ENCODE peak calls at places on chromosomes 2 and 18, in six cellular contexts. One of them, this sample, is unnamed.

GRCh38 chr18:41391616-41392610 is 563.1 kb upstream of the PIK3C3 start:
- DNase-seq in GM13976: peak
- DNase-seq in GM12865: peak
- DNase-seq in cardiac fibroblast: peak
- DNase-seq in foreskin fibroblast: peak
- DNase-seq in AG09319: no peak
- DNase-seq in this sample: no peak

GRCh38 chr2:185404578-185404977 is 334.0 kb upstream of the FSIP2 start:
- DNase-seq in cardiac fibroblast: no peak
- DNase-seq in AG09319: no peak
- DNase-seq in foreskin fibroblast: no peak
- DNase-seq in GM12865: no peak
- DNase-seq in GM13976: no peak
- DNase-seq in this sample: no peak

GRCh38 chr2:185510060-185510459 is 228.5 kb upstream of the FSIP2 start:
- DNase-seq in cardiac fibroblast: no peak
- DNase-seq in GM12865: no peak
- DNase-seq in AG09319: no peak
- DNase-seq in GM13976: no peak
- DNase-seq in foreskin fibroblast: no peak
- DNase-seq in this sample: no peak

GRCh38 chr2:14492920-14493503 is 139.5 kb upstream of the LRATD1 start:
- DNase-seq in foreskin fibroblast: peak
- DNase-seq in GM13976: no peak
- DNase-seq in cardiac fibroblast: no peak
- DNase-seq in GM12865: no peak
- DNase-seq in AG09319: peak
- DNase-seq in this sample: no peak

GRCh38 chr18:7272268-7273049 is 41.6 kb downstream of the LRRC30 start:
- DNase-seq in GM13976: no peak
- DNase-seq in foreskin fibroblast: peak
- DNase-seq in GM12865: no peak
- DNase-seq in AG09319: peak
- DNase-seq in cardiac fibroblast: peak
- DNase-seq in this sample: no peak

GRCh38 chr2:8382485-8382884 is 299.4 kb upstream of the ID2 start:
- DNase-seq in GM12865: no peak
- DNase-seq in cardiac fibroblast: no peak
- DNase-seq in GM13976: no peak
- DNase-seq in AG09319: no peak
- DNase-seq in foreskin fibroblast: no peak
- DNase-seq in this sample: no peak

GRCh38 chr2:181784556-181784955 is 104.2 kb upstream of the NEUROD1 start:
- DNase-seq in foreskin fibroblast: no peak
- DNase-seq in GM13976: no peak
- DNase-seq in AG09319: no peak
- DNase-seq in cardiac fibroblast: no peak
- DNase-seq in GM12865: no peak
- DNase-seq in this sample: no peak

GRCh38 chr2:189570565-189570964 is 10.0 kb downstream of the SLC40A1 start:
- DNase-seq in foreskin fibroblast: no peak
- DNase-seq in cardiac fibroblast: no peak
- DNase-seq in GM12865: no peak
- DNase-seq in AG09319: no peak
- DNase-seq in GM13976: no peak
- DNase-seq in this sample: no peak

GRCh38 chr18:6044773-6045172 is 149.5 kb upstream of the TMEM200C start:
- DNase-seq in AG09319: no peak
- DNase-seq in cardiac fibroblast: peak
- DNase-seq in foreskin fibroblast: no peak
- DNase-seq in GM12865: peak
- DNase-seq in GM13976: no peak
- DNase-seq in this sample: no peak

GRCh38 chr2:219398721-219399333 is 11.1 kb upstream of the DNPEP start:
- DNase-seq in GM12865: no peak
- DNase-seq in AG09319: no peak
- DNase-seq in cardiac fibroblast: no peak
- DNase-seq in foreskin fibroblast: no peak
- DNase-seq in GM13976: no peak
- DNase-seq in this sample: no peak

GRCh38 chr2:218395456-218395825 is 4.2 kb upstream of the CTDSP1 start:
- DNase-seq in GM12865: no peak
- DNase-seq in foreskin fibroblast: no peak
- DNase-seq in GM13976: no peak
- DNase-seq in cardiac fibroblast: no peak
- DNase-seq in AG09319: no peak
- DNase-seq in this sample: no peak

GRCh38 chr2:211822686-211823335 is 715.8 kb downstream of the ERBB4 start:
- DNase-seq in cardiac fibroblast: no peak
- DNase-seq in GM12865: no peak
- DNase-seq in AG09319: no peak
- DNase-seq in foreskin fibroblast: no peak
- DNase-seq in GM13976: no peak
- DNase-seq in this sample: no peak

GRCh38 chr2:33670392-33670937 is 71.4 kb upstream of the FAM98A start:
- DNase-seq in AG09319: no peak
- DNase-seq in GM12865: peak
- DNase-seq in foreskin fibroblast: no peak
- DNase-seq in GM13976: no peak
- DNase-seq in cardiac fibroblast: no peak
- DNase-seq in this sample: no peak
- TF ChIP-seq CTCF in AG09319: no peak
- TF ChIP-seq CTCF in GM12865: peak
- TF ChIP-seq CTCF in foreskin fibroblast: no peak
- TF ChIP-seq CTCF in GM13976: no peak
- TF ChIP-seq CTCF in cardiac fibroblast: peak
- TF ChIP-seq CTCF in this sample: peak

GRCh38 chr2:237067985-237068576 is 17.6 kb upstream of the COPS8 start:
- DNase-seq in GM12865: no peak
- DNase-seq in cardiac fibroblast: peak
- DNase-seq in foreskin fibroblast: no peak
- DNase-seq in AG09319: no peak
- DNase-seq in GM13976: no peak
- DNase-seq in this sample: no peak
- TF ChIP-seq CTCF in GM12865: no peak
- TF ChIP-seq CTCF in cardiac fibroblast: no peak
- TF ChIP-seq CTCF in foreskin fibroblast: peak
- TF ChIP-seq CTCF in AG09319: peak
- TF ChIP-seq CTCF in GM13976: no peak
- TF ChIP-seq CTCF in this sample: no peak

GRCh38 chr2:103959174-103960125 is 894.5 kb upstream of the POU3F3 start:
- DNase-seq in AG09319: no peak
- DNase-seq in GM13976: peak
- DNase-seq in GM12865: peak
- DNase-seq in cardiac fibroblast: peak
- DNase-seq in foreskin fibroblast: no peak
- DNase-seq in this sample: no peak
- TF ChIP-seq CTCF in AG09319: peak
- TF ChIP-seq CTCF in GM13976: peak
- TF ChIP-seq CTCF in GM12865: peak
- TF ChIP-seq CTCF in cardiac fibroblast: peak
- TF ChIP-seq CTCF in foreskin fibroblast: no peak
- TF ChIP-seq CTCF in this sample: peak

GRCh38 chr2:240068193-240068592 is 14.9 kb upstream of the OR6B3 start:
- DNase-seq in GM13976: no peak
- DNase-seq in cardiac fibroblast: no peak
- DNase-seq in foreskin fibroblast: no peak
- DNase-seq in AG09319: no peak
- DNase-seq in GM12865: no peak
- DNase-seq in this sample: no peak

GRCh38 chr2:240069846-240070245 is 16.5 kb upstream of the OR6B3 start:
- DNase-seq in GM13976: no peak
- DNase-seq in cardiac fibroblast: no peak
- DNase-seq in AG09319: no peak
- DNase-seq in foreskin fibroblast: no peak
- DNase-seq in GM12865: no peak
- DNase-seq in this sample: no peak

GRCh38 chr2:240066489-240066888 is 13.2 kb upstream of the OR6B3 start:
- DNase-seq in GM13976: no peak
- DNase-seq in GM12865: no peak
- DNase-seq in cardiac fibroblast: no peak
- DNase-seq in AG09319: no peak
- DNase-seq in foreskin fibroblast: no peak
- DNase-seq in this sample: no peak

GRCh38 chr2:240060977-240061591 is 7.8 kb upstream of the OR6B3 start:
- DNase-seq in foreskin fibroblast: peak
- DNase-seq in cardiac fibroblast: peak
- DNase-seq in AG09319: peak
- DNase-seq in GM12865: peak
- DNase-seq in GM13976: peak
- DNase-seq in this sample: peak

DNA sequence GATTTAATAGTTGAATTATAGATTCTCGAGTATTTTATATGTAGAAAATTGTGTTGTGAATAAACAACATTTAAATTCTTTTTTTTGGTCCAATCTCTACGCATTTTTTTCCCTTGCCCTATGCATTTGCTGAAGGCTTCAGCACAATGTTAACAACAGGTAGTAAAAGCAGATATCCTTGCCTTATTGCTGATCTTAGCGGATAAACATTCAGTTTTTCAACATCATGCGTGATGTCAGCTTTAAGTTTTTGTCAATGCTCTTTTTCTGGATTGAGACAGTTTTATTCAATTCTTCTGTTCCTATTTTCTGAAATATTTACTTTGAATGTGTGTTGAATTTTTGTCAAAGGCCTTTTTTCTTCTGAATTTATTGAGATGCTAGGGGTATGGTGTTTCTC is 11.6 kb upstream of the OR6B3 start:
- DNase-seq in foreskin fibroblast: no peak
- DNase-seq in GM12865: no peak
- DNase-seq in cardiac fibroblast: no peak
- DNase-seq in GM13976: no peak
- DNase-seq in AG09319: no peak
- DNase-seq in this sample: no peak
- TF ChIP-seq CTCF in foreskin fibroblast: no peak
- TF ChIP-seq CTCF in GM12865: no peak
- TF ChIP-seq CTCF in cardiac fibroblast: no peak
- TF ChIP-seq CTCF in GM13976: no peak
- TF ChIP-seq CTCF in AG09319: no peak
- TF ChIP-seq CTCF in this sample: no peak

GRCh38 chr18:79951545-79952456 is at the start of gene SLC66A2:
- DNase-seq in AG09319: peak
- DNase-seq in foreskin fibroblast: peak
- DNase-seq in GM13976: peak
- DNase-seq in GM12865: peak
- DNase-seq in cardiac fibroblast: peak
- DNase-seq in this sample: no peak
- TF ChIP-seq CTCF in AG09319: no peak
- TF ChIP-seq CTCF in foreskin fibroblast: no peak
- TF ChIP-seq CTCF in GM13976: no peak
- TF ChIP-seq CTCF in GM12865: no peak
- TF ChIP-seq CTCF in cardiac fibroblast: no peak
- TF ChIP-seq CTCF in this sample: peak

GRCh38 chr2:216130346-216130951 is 21.3 kb downstream of the XRCC5 start:
- DNase-seq in GM12865: no peak
- DNase-seq in AG09319: no peak
- DNase-seq in cardiac fibroblast: peak
- DNase-seq in GM13976: no peak
- DNase-seq in foreskin fibroblast: no peak
- DNase-seq in this sample: no peak
- TF ChIP-seq CTCF in GM12865: no peak
- TF ChIP-seq CTCF in AG09319: peak
- TF ChIP-seq CTCF in cardiac fibroblast: no peak
- TF ChIP-seq CTCF in GM13976: no peak
- TF ChIP-seq CTCF in foreskin fibroblast: no peak
- TF ChIP-seq CTCF in this sample: no peak

GRCh38 chr2:108360776-108361468 is 16.8 kb upstream of the SULT1C4 start:
- DNase-seq in GM13976: no peak
- DNase-seq in GM12865: no peak
- DNase-seq in foreskin fibroblast: no peak
- DNase-seq in AG09319: no peak
- DNase-seq in cardiac fibroblast: no peak
- DNase-seq in this sample: no peak
- TF ChIP-seq CTCF in GM13976: no peak
- TF ChIP-seq CTCF in GM12865: no peak
- TF ChIP-seq CTCF in foreskin fibroblast: no peak
- TF ChIP-seq CTCF in AG09319: no peak
- TF ChIP-seq CTCF in cardiac fibroblast: no peak
- TF ChIP-seq CTCF in this sample: no peak

DNA sequence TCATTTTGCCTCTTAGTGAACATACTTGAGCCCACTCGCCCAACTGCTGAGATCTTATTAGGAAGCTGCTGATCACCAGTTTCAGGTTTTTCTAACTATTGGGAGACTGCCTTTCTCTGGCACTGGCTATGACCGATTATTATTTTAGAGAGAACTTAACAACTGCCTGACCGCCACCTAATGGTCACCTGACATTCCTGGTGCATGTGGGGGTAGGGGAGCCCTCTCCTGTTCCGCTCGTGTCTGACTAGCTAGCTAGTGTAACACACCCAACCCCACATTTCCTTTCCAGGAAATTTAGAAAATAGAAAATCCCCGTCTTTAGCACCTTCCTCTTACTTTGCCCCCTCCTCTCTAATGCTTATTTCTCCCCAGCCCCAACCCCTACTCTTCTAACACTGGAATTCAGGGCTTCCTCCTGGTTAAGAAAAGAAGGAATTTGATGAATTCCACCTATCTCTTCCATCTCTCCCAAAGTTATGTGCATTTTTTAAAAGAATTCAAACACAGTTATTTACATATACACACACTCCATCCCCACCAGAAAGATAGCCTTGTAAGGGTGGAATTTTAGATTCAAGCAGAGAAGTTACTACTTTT is 19.4 kb upstream of the DNER start:
- DNase-seq in AG09319: no peak
- DNase-seq in GM13976: no peak
- DNase-seq in foreskin fibroblast: no peak
- DNase-seq in cardiac fibroblast: no peak
- DNase-seq in GM12865: no peak
- DNase-seq in this sample: no peak
- TF ChIP-seq CTCF in AG09319: no peak
- TF ChIP-seq CTCF in GM13976: no peak
- TF ChIP-seq CTCF in foreskin fibroblast: no peak
- TF ChIP-seq CTCF in cardiac fibroblast: no peak
- TF ChIP-seq CTCF in GM12865: no peak
- TF ChIP-seq CTCF in this sample: no peak

GRCh38 chr2:66271777-66272176 is 163.1 kb upstream of the MEIS1 start:
- DNase-seq in GM12865: no peak
- DNase-seq in GM13976: no peak
- DNase-seq in AG09319: no peak
- DNase-seq in cardiac fibroblast: no peak
- DNase-seq in foreskin fibroblast: no peak
- DNase-seq in this sample: no peak

GRCh38 chr2:66281980-66282379 is 152.9 kb upstream of the MEIS1 start:
- DNase-seq in AG09319: no peak
- DNase-seq in cardiac fibroblast: no peak
- DNase-seq in GM13976: no peak
- DNase-seq in foreskin fibroblast: no peak
- DNase-seq in GM12865: no peak
- DNase-seq in this sample: no peak

GRCh38 chr2:66270247-66270646 is 164.7 kb upstream of the MEIS1 start:
- DNase-seq in GM13976: no peak
- DNase-seq in AG09319: no peak
- DNase-seq in foreskin fibroblast: no peak
- DNase-seq in cardiac fibroblast: no peak
- DNase-seq in GM12865: no peak
- DNase-seq in this sample: no peak

GRCh38 chr2:66279024-66279423 is 155.9 kb upstream of the MEIS1 start:
- DNase-seq in cardiac fibroblast: no peak
- DNase-seq in GM12865: no peak
- DNase-seq in GM13976: no peak
- DNase-seq in foreskin fibroblast: no peak
- DNase-seq in AG09319: no peak
- DNase-seq in this sample: no peak

GRCh38 chr2:66275984-66276383 is 158.9 kb upstream of the MEIS1 start:
- DNase-seq in GM13976: no peak
- DNase-seq in cardiac fibroblast: no peak
- DNase-seq in GM12865: no peak
- DNase-seq in foreskin fibroblast: no peak
- DNase-seq in AG09319: no peak
- DNase-seq in this sample: no peak
- TF ChIP-seq CTCF in GM13976: no peak
- TF ChIP-seq CTCF in cardiac fibroblast: no peak
- TF ChIP-seq CTCF in GM12865: no peak
- TF ChIP-seq CTCF in foreskin fibroblast: no peak
- TF ChIP-seq CTCF in AG09319: no peak
- TF ChIP-seq CTCF in this sample: no peak

This sample was measured in GM12864.